ENCODE peak calls at places on chromosomes 1 and 21, in nine cellular contexts. A is GDM1; P is activated CD4-positive, CD25-positive, alpha-beta regulatory T cell; K is GM23338; E is stimulated activated CD4-positive, alpha-beta T cell treated with anti-CD3 and anti-CD28 coated beads, Interleukin-1b, Interleukin-23, amount 100 ng/mL, for 4 hours; Z is activated CD4-positive, alpha-beta T cell treated with anti-CD3 and anti-CD28 coated beads for 24 hours; V is activated CD8-positive, alpha-beta memory T cell treated with anti-CD3 and anti-CD28 coated beads, Interleukin-2, amount 50 U/mL, for 4 hours; H is cardiac muscle cell; T is WERI-Rb-1. N is an unnamed sample.
A peak's percentile ranks its signal among the peaks of the same experiment; 100 is the strongest.

GRCh38 chr1:160219062-160219929 is 14.1 kb downstream of the PEA15 start:
- DNase-seq in E (no peak), T (peak; percentile 87), A (no peak), K (peak; percentile 86), H (peak; percentile 67), Z (no peak), V (no peak), P (no peak), N (no peak)

GRCh38 chr1:21510113-21510493 is 880 bp downstream of the ALPL start:
- DNase-seq in K (peak; percentile 96), V (no peak), E (no peak), P (no peak), A (no peak), H (no peak), T (no peak), Z (no peak), N (no peak)

GRCh38 chr1:205014772-205015171 is 28.2 kb upstream of the CNTN2 start:
- DNase-seq in Z (no peak), A (no peak), E (no peak), T (no peak), V (no peak), P (no peak), H (no peak), K (no peak), N (no peak)

GRCh38 chr1:191343816-191344215 is 814.4 kb upstream of the RGS18 start:
- DNase-seq in K (no peak), Z (no peak), T (no peak), E (no peak), P (no peak), H (no peak), A (no peak), V (no peak), N (no peak)

GRCh38 chr1:3369437-3370076 is 84.9 kb upstream of the ARHGEF16 start:
- DNase-seq in Z (no peak), E (no peak), H (no peak), A (no peak), V (no peak), K (no peak), T (no peak), P (no peak), N (no peak)

GRCh38 chr1:227805606-227806197 is 9.8 kb upstream of the PRSS38 start:
- DNase-seq in Z (no peak), V (no peak), H (no peak), A (no peak), E (no peak), P (no peak), T (no peak), K (no peak), N (no peak)

GRCh38 chr1:28684937-28685336 is 16.4 kb downstream of the GMEB1 start:
- DNase-seq in A (no peak), Z (no peak), K (no peak), P (no peak), H (no peak), T (no peak), E (no peak), V (no peak), N (no peak)

GRCh38 chr1:161725888-161726630 is 4.7 kb downstream of the FCRLB start:
- DNase-seq in V (peak; percentile 41), H (no peak), E (no peak), K (peak; percentile 79), P (no peak), Z (peak; percentile 13), T (peak; percentile 52), A (peak; percentile 38), N (peak; percentile 53)

GRCh38 chr21:45408811-45409261 is 3.9 kb downstream of the COL18A1 start:
- DNase-seq in E (no peak), K (no peak), H (no peak), P (no peak), A (no peak), V (no peak), Z (no peak), T (no peak), N (no peak)

GRCh38 chr1:200896571-200897187 is 2.0 kb downstream of the INAVA start:
- DNase-seq in K (peak; percentile 16), V (no peak), H (no peak), E (no peak), P (no peak), T (no peak), Z (no peak), A (no peak), N (no peak)

GRCh38 chr21:21921410-21922232 is 923.4 kb downstream of the NCAM2 start:
- DNase-seq in H (peak; percentile 55), V (no peak), T (no peak), P (no peak), A (no peak), Z (no peak), K (peak; percentile 81), E (no peak), N (no peak)

GRCh38 chr1:154998201-154998780 is 4.3 kb upstream of the ZBTB7B start:
- DNase-seq in E (no peak), T (peak; percentile 47), V (no peak), H (no peak), Z (no peak), P (no peak), A (no peak), K (peak; percentile 40), N (no peak)

GRCh38 chr1:15799928-15800835 is 7.3 kb downstream of the UQCRHL start:
- DNase-seq in A (no peak), V (no peak), P (no peak), Z (no peak), E (no peak), H (peak; percentile 56), K (peak; percentile 40), T (no peak), N (no peak)

GRCh38 chr1:227944931-227945890 is 2.5 kb downstream of the WNT9A start:
- DNase-seq in H (peak; percentile 22), T (no peak), Z (no peak), V (no peak), E (no peak), A (no peak), K (no peak), P (no peak), N (no peak)

GRCh38 chr1:14841951-14842350 is 243.5 kb downstream of the KAZN start:
- DNase-seq in A (no peak), H (no peak), E (no peak), P (no peak), V (no peak), K (no peak), Z (no peak), T (no peak), N (no peak)

GRCh38 chr1:70586046-70586445 is 175.0 kb downstream of the CTH start:
- DNase-seq in A (no peak), K (peak; percentile 23), T (no peak), P (no peak), E (no peak), H (no peak), V (no peak), Z (no peak), N (no peak)

GRCh38 chr1:109882288-109883245 is 28.1 kb upstream of the CSF1 start:
- DNase-seq in T (no peak), A (no peak), K (no peak), H (no peak), E (no peak), P (no peak), V (no peak), Z (no peak), N (no peak)

GRCh38 chr1:184986250-184986649 is 11.9 kb upstream of the NIBAN1 start:
- DNase-seq in V (no peak), Z (no peak), E (no peak), P (no peak), H (peak; percentile 16), T (no peak), A (peak; percentile 30), K (peak; percentile 46), N (no peak)

GRCh38 chr1:214833357-214833756 is 230.4 kb downstream of the CENPF start:
- DNase-seq in A (no peak), H (no peak), T (no peak), K (no peak), Z (no peak), P (no peak), E (no peak), V (no peak), N (no peak)

GRCh38 chr1:23393706-23394105 is 24.1 kb upstream of the ZNF436 start:
- DNase-seq in H (no peak), P (no peak), A (no peak), K (no peak), V (no peak), T (no peak), Z (no peak), E (no peak), N (no peak)

GRCh38 chr1:183845681-183846080 is 40.8 kb downstream of the RGL1 start:
- DNase-seq in A (no peak), H (no peak), P (no peak), E (no peak), K (no peak), T (no peak), V (no peak), Z (no peak), N (no peak)

GRCh38 chr1:6785721-6786505 is 659 bp downstream of the CAMTA1 start:
- DNase-seq in T (peak; percentile 27), A (no peak), K (peak; percentile 74), P (peak; percentile 32), E (peak; percentile 53), V (peak; percentile 49), Z (no peak), H (peak; percentile 73), N (no peak)

GRCh38 chr21:45555557-45556301 is 13.5 kb upstream of the SLC19A1 start:
- DNase-seq in E (peak; percentile 53), H (peak; percentile 89), A (no peak), P (no peak), K (peak; percentile 89), Z (peak; percentile 47), T (peak; percentile 98), V (peak; percentile 59), N (no peak)

GRCh38 chr21:35859677-35860076 is 200.6 kb downstream of the SETD4 start:
- DNase-seq in E (no peak), H (no peak), T (no peak), V (no peak), K (no peak), P (no peak), A (no peak), Z (no peak), N (no peak)

GRCh38 chr1:170414989-170415733 is 116.8 kb upstream of the GORAB start:
- DNase-seq in P (no peak), H (no peak), V (no peak), A (no peak), K (no peak), Z (no peak), E (no peak), T (no peak), N (no peak)

GRCh38 chr1:66402194-66402593 is 131.8 kb upstream of the SGIP1 start:
- DNase-seq in T (peak; percentile 40), Z (no peak), A (no peak), V (no peak), K (no peak), P (no peak), H (no peak), E (no peak), N (no peak)

GRCh38 chr1:100627936-100628335 is 90.0 kb downstream of the GPR88 start:
- DNase-seq in Z (no peak), K (no peak), E (no peak), H (no peak), V (no peak), T (no peak), A (no peak), P (no peak), N (peak; percentile 55)

GRCh38 chr1:61588736-61589381 is 136.1 kb downstream of the TM2D1 start:
- DNase-seq in E (peak; percentile 39), K (peak; percentile 91), T (peak; percentile 71), P (no peak), A (peak; percentile 20), Z (peak; percentile 48), V (peak; percentile 50), H (peak; percentile 83), N (peak; percentile 41)

GRCh38 chr1:78088015-78088414 is 42.2 kb downstream of the GIPC2 start:
- DNase-seq in E (no peak), P (no peak), H (no peak), Z (no peak), V (no peak), K (no peak), A (no peak), T (no peak), N (no peak)

GRCh38 chr1:40421694-40422384 is 28.4 kb upstream of the ZFP69B start:
- DNase-seq in E (no peak), H (no peak), Z (no peak), V (no peak), P (no peak), T (no peak), A (no peak), K (no peak), N (no peak)

GRCh38 chr1:1806890-1807289 is 28.6 kb upstream of the NADK start:
- DNase-seq in P (no peak), E (no peak), K (no peak), T (no peak), V (no peak), Z (no peak), H (no peak), A (no peak), N (no peak)